ENCODE peak calls at places on chromosomes 16 and 17, in five cellular contexts. Y, A, W, F and B are unnamed samples.

GRCh38 chr17:17922198-17922901 is 49.9 kb downstream of the TOM1L2 start:
- DNase-seq in F (peak; percentile 57), W (no peak), Y (no peak), A (no peak), B (peak; percentile 86)

GRCh38 chr16:12024429-12024828 is 47.9 kb downstream of the SNX29 start:
- DNase-seq in W (no peak), Y (no peak), A (no peak), F (peak; percentile 27), B (peak; percentile 33)

GRCh38 chr17:5912927-5913565 is 157.1 kb upstream of the WSCD1 start:
- DNase-seq in A (no peak), F (no peak), W (no peak), Y (no peak), B (no peak)

GRCh38 chr16:51839697-51840462 is 688.8 kb upstream of the SALL1 start:
- DNase-seq in A (no peak), F (peak; percentile 71), W (no peak), Y (peak; percentile 68), B (peak; percentile 77)

GRCh38 chr17:82399030-82399429 is 19.1 kb upstream of the HEXD start:
- DNase-seq in W (no peak), Y (peak; percentile 90), A (no peak), F (peak; percentile 69), B (no peak)

GRCh38 chr16:30458561-30459394 is 13.1 kb upstream of the SEPHS2 start:
- DNase-seq in A (peak; percentile 32), F (no peak), Y (no peak), W (peak; percentile 65), B (no peak)

GRCh38 chr16:17237350-17237944 is 233.3 kb downstream of the XYLT1 start:
- DNase-seq in Y (no peak), A (no peak), W (no peak), F (no peak), B (no peak)

GRCh38 chr16:1997591-1998359 is 8.0 kb downstream of the SYNGR3 start:
- DNase-seq in F (no peak), Y (peak; percentile 60), A (no peak), W (no peak), B (no peak)